ENCODE peak calls at places on chromosomes 7 and 10, in six cellular contexts. X is hepatocyte, W is left ventricle myocardium inferior, D is stomach, B is foreskin fibroblast, Z is cardiac fibroblast. U is an unnamed sample.

GRCh38 chr7:104538152-104538551 is 209.7 kb downstream of the LHFPL3 start:
- DNase-seq in B (no peak), X (no peak), W (no peak), Z (no peak), D (no peak), U (no peak)

GRCh38 chr7:70307544-70308106 is 709.4 kb downstream of the AUTS2 start:
- DNase-seq in Z (no peak), B (no peak), D (no peak), X (no peak), W (no peak), U (no peak)

GRCh38 chr7:57646901-57647246 is 196.9 kb downstream of the ZNF716 start:
- DNase-seq in B (no peak), D (no peak), W (no peak), X (no peak), Z (no peak), U (no peak)

GRCh38 chr7:108012499-108013430 is 9.8 kb upstream of the LAMB1 start:
- DNase-seq in B (peak), X (peak), D (no peak), W (no peak), Z (peak), U (no peak)

GRCh38 chr7:50273870-50274269 is 30.6 kb upstream of the IKZF1 start:
- DNase-seq in D (no peak), W (no peak), B (no peak), Z (no peak), X (no peak), U (no peak)

GRCh38 chr7:42617071-42617705 is 294.7 kb downstream of the C7orf25 start:
- DNase-seq in Z (no peak), X (no peak), B (no peak), W (no peak), D (no peak), U (no peak)

GRCh38 chr10:87723500-87723899 is 63.8 kb downstream of the PAPSS2 start:
- DNase-seq in B (no peak), Z (no peak), X (no peak), D (no peak), W (no peak), U (peak)

GRCh38 chr7:155738652-155739537 is 73.4 kb downstream of the SHH start:
- DNase-seq in W (peak), D (peak), Z (peak), B (peak), X (peak), U (peak)

GRCh38 chr7:80087768-80088170 is 46.9 kb upstream of the GNAI1 start:
- DNase-seq in D (no peak), B (peak), W (no peak), X (no peak), Z (peak), U (peak)

GRCh38 chr10:125002423-125003145 is 60.7 kb downstream of the ZRANB1 start:
- DNase-seq in Z (no peak), D (peak), X (no peak), W (peak), B (no peak), U (no peak)

GRCh38 chr10:130740788-130741785 is 570.4 kb downstream of the TCERG1L start:
- DNase-seq in Z (no peak), B (no peak), D (peak), X (no peak), W (no peak), U (no peak)

GRCh38 chr10:101856626-101857025 is 13.0 kb upstream of the KCNIP2 start:
- DNase-seq in Z (peak), D (no peak), B (peak), W (no peak), X (no peak), U (peak)

GRCh38 chr10:95339863-95340262 is 49.1 kb upstream of the PDLIM1 start:
- DNase-seq in B (no peak), D (no peak), W (no peak), Z (no peak), X (no peak), U (no peak)

GRCh38 chr7:152342796-152343195 is 93.0 kb downstream of the KMT2C start:
- DNase-seq in B (no peak), D (no peak), X (no peak), Z (no peak), W (no peak), U (no peak)

GRCh38 chr7:92608380-92609322 is 18.5 kb upstream of the FAM133B start:
- DNase-seq in B (no peak), D (no peak), Z (no peak), W (no peak), X (peak), U (no peak)

GRCh38 chr10:86798636-86799035 is 42.2 kb downstream of the BMPR1A start:
- DNase-seq in W (no peak), Z (peak), X (no peak), B (peak), D (no peak), U (no peak)

GRCh38 chr10:95290801-95291633 is at the start of gene PDLIM1:
- DNase-seq in W (peak), B (peak), X (peak), D (peak), Z (peak), U (peak)

GRCh38 chr7:101724957-101725356 is 92.5 kb upstream of the CUX1 start:
- DNase-seq in D (no peak), Z (no peak), X (no peak), W (no peak), B (no peak), U (no peak)

GRCh38 chr7:56092789-56093531 is at the start of gene PHKG1:
- DNase-seq in B (peak), Z (peak), D (peak), X (no peak), W (peak), U (peak)

GRCh38 chr7:143882611-143883078 is 19.3 kb downstream of the TCAF1 start:
- DNase-seq in D (peak), W (peak), Z (peak), B (peak), X (peak), U (no peak)

GRCh38 chr10:125084191-125085186 is 75.9 kb downstream of the CTBP2 start:
- DNase-seq in Z (peak), W (peak), X (peak), B (peak), D (peak), U (peak)

GRCh38 chr7:82167568-82168314 is 275.8 kb downstream of the CACNA2D1 start:
- DNase-seq in W (no peak), Z (peak), B (no peak), X (no peak), D (no peak), U (no peak)

GRCh38 chr7:82204694-82205093 is 238.9 kb downstream of the CACNA2D1 start:
- DNase-seq in X (no peak), W (peak), B (peak), Z (peak), D (no peak), U (peak)

GRCh38 chr7:138584283-138584682 is 116.9 kb downstream of the SVOPL start:
- DNase-seq in D (no peak), X (no peak), Z (no peak), W (no peak), B (no peak), U (peak)

GRCh38 chr10:5293691-5294550 is 70.8 kb upstream of the UCN3 start:
- DNase-seq in Z (peak), W (peak), X (peak), B (peak), D (peak), U (peak)
- TF ChIP-seq CTCF in Z (peak), W (peak), X (peak), B (peak), D (no peak), U (peak)

GRCh38 chr7:5477723-5478531 is 54.3 kb upstream of the TNRC18 start:
- DNase-seq in B (peak), Z (peak), D (no peak), W (no peak), X (peak), U (no peak)
- TF ChIP-seq CTCF in B (peak), Z (peak), D (peak), W (peak), X (peak), U (peak)

GRCh38 chr7:95004618-95005282 is 97.4 kb downstream of the PPP1R9A start:
- DNase-seq in D (no peak), X (no peak), W (no peak), B (no peak), Z (no peak), U (no peak)
- TF ChIP-seq CTCF in D (no peak), X (no peak), W (no peak), B (no peak), Z (no peak), U (no peak)

GRCh38 chr7:76377186-76377918 is 18.6 kb upstream of the YWHAG start:
- DNase-seq in B (peak), Z (no peak), X (no peak), D (no peak), W (no peak), U (no peak)

GRCh38 chr7:76386691-76387260 is 22.7 kb downstream of the SSC4D start:
- DNase-seq in X (no peak), B (peak), D (no peak), Z (peak), W (no peak), U (peak)

GRCh38 chr7:76383089-76383944 is 24.5 kb upstream of the YWHAG start:
- DNase-seq in X (no peak), W (no peak), D (no peak), B (no peak), Z (peak), U (no peak)

GRCh38 chr7:76380623-76380966 is 21.8 kb upstream of the YWHAG start:
- DNase-seq in D (no peak), Z (peak), W (no peak), X (no peak), B (no peak), U (no peak)

DNA sequence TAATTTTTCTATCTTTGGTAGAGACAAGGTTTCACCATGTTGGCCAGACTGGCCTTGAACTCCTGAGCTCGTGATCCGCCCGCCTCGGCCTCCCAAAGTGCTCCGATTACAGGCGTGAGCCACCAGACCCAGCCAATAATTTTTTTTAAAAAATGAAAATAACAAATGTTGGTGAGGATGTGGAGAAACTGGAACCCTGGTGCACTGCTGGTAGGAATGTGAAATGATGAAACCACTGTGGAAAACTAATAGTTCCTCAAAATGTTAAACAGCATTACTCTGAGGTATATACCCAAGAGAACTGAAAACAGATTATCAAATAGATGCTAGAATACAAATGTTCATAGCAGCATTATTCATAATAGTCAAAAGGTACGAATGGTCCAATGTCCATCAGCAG is 23.0 kb upstream of the YWHAG start:
- DNase-seq in X (no peak), Z (no peak), B (peak), W (no peak), D (no peak), U (no peak)
- TF ChIP-seq CTCF in X (no peak), Z (no peak), B (no peak), W (no peak), D (no peak), U (peak)

DNA sequence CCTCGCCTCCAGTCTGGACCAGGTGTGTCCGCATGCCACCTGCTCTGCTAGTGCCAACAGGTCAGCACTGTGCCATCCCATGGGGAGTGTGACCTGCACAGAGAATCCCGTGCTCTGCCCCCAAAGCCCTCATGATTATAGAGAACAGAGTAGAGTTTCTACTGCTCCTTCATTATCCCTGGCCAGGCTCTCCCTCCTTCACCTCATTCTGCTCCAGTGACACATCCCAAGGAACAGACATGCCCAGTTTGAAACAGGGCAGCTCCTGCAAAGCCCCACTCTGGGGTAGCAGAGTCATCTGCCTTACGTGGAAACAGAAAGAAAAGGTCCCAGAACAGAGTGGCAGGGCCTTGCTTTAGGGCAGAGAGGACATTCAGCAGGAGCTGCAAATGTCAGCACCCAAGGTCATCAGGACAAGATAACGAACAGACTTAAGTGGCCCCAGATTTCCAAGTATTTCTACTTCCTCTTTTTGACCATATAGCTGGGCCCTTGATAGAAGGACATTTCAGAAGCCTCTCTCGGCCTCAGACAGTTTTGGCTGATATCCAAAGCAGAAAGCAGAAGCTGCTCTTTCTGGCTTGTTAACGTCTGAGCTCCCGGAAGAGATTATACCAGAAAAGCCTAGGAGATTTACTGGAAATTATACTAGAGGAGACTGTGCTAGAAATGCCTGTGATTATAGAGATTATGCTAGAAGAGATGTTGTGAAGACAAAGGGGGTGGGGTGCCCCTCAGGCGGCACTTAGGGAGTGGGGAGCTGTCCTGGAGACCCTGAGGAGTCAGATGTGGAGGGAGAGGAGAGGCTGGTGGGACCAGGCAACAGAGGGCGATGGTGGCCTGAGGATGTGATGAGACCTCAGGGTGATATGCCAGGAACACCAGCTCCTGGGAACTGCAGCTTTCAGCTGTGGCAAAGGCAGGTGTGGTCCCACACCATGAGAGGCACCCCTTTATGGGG is 12.6 kb downstream of the TMEM176B start:
- DNase-seq in B (no peak), W (no peak), Z (peak), D (no peak), X (peak), U (no peak)
- TF ChIP-seq CTCF in B (no peak), W (peak), Z (no peak), D (no peak), X (no peak), U (no peak)

DNA sequence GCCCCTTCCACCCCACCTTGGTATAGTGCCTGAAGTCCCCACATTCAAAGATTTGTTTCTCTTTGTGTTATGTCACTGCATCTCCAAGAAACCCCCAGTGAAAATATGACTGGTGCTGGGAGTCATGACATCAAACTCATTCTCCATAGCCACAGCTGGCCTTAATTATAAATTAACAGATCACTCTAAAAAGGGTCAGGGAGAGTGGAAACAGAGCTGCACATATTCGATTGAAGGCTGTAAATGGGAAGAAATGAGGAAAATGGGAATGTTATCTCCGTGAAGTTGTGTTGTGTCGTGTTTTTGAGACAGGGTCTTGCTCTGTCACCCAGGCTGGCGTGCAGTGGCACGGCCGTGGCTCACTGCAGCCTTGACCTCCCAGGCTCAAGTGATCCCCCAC is 24.2 kb upstream of the NUP42 start:
- DNase-seq in X (no peak), D (no peak), B (peak), W (no peak), Z (no peak), U (no peak)
- TF ChIP-seq CTCF in X (no peak), D (no peak), B (no peak), W (no peak), Z (no peak), U (no peak)

DNA sequence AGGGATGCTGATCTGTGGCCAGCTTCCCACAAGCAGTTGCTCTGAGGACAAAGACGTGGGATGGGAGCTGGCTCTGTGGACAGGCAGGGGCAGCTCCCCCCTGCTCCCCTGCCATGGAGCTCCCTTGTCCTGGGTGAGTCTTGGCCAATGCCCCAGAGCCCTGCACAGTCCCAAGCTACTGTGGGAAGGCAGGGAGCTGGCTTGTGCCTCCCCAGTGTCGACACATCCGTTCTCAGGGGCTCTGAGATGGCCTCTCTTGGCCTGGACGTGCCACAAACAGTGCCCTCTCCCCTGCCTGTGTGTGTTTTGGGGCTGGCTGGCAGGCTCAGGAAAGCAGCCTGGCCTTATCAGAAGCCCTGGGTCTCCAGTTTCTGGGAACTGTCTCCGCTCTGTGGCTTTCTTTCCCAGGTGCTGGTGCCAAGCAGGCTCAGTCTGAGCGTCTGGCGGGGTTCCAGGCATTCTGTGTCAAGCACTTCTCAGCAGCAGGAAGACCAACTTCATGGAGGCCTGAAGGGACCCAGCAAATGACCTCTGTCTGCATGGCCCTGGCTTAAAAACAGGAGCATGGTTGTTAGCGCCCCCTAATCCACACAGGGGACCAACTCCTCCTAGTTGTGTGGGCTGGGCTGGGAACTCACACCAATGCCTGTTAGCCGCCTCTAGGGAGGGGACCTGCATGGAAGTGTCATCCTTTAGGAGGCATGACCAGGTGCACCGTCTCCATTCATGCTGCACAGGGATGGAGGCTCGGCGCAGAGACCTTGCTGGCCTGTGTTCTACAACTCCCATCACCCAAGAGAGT is 375.2 kb downstream of the RPS24 start:
- DNase-seq in B (no peak), D (peak), X (peak), Z (peak), W (peak), U (no peak)
- TF ChIP-seq CTCF in B (no peak), D (no peak), X (no peak), Z (no peak), W (no peak), U (peak)

GRCh38 chr10:52066383-52066782 is 247.7 kb upstream of the DKK1 start:
- DNase-seq in Z (no peak), D (no peak), W (no peak), X (no peak), B (no peak), U (no peak)
- TF ChIP-seq CTCF in Z (no peak), D (no peak), W (no peak), X (no peak), B (no peak), U (peak)

GRCh38 chr10:93746844-93747284 is 10.9 kb upstream of the LGI1 start:
- DNase-seq in D (no peak), B (peak), X (peak), W (no peak), Z (peak), U (peak)
- TF ChIP-seq CTCF in D (no peak), B (no peak), X (peak), W (no peak), Z (peak), U (peak)

U was measured in HFFc6.